ENCODE peak calls at places on chromosomes 3 and 15, in eight cellular contexts. C is progenitor cell of endocrine pancreas, E is right lobe of liver, L is left ventricle myocardium inferior, G is GM10248, F is tibial artery, U is neural crest cell, D is GM06990. M is an unnamed sample.

GRCh38 chr3:47661121-47661752 is 82.6 kb upstream of the CSPG5 start:
- DNase-seq in C (no peak), E (no peak), L (no peak), G (no peak), F (no peak), U (no peak), D (no peak), M (no peak)

GRCh38 chr3:133254151-133254550 is 145.7 kb upstream of the BFSP2 start:
- DNase-seq in C (no peak), E (no peak), L (no peak), G (no peak), F (no peak), U (no peak), D (no peak), M (no peak)

GRCh38 chr3:46867550-46867898 is 4.3 kb upstream of the MYL3 start:
- DNase-seq in C (no peak), E (peak), L (peak), G (no peak), F (peak), U (no peak), D (no peak), M (no peak)

GRCh38 chr15:42285042-42285441 is 11.8 kb upstream of the TMEM87A start:
- DNase-seq in C (no peak), E (no peak), L (no peak), G (no peak), F (no peak), U (no peak), D (no peak), M (no peak)

GRCh38 chr3:61451841-61452240 is 109.5 kb upstream of the PTPRG start:
- DNase-seq in C (no peak), E (no peak), L (no peak), G (no peak), F (no peak), U (no peak), D (no peak), M (no peak)

GRCh38 chr3:13009132-13009945 is 63.9 kb downstream of the IQSEC1 start:
- DNase-seq in C (no peak), E (peak), L (peak), G (peak), F (peak), U (no peak), D (peak), M (no peak)

GRCh38 chr3:33962383-33962782 is 164.0 kb downstream of the PDCD6IP start:
- DNase-seq in C (no peak), E (no peak), L (no peak), G (no peak), F (no peak), U (no peak), D (no peak), M (no peak)

GRCh38 chr15:60695713-60696522 is 217.0 kb upstream of the ICE2 start:
- DNase-seq in C (no peak), E (no peak), L (no peak), G (no peak), F (no peak), U (no peak), D (no peak), M (no peak)

GRCh38 chr15:44009056-44009455 is 182.3 kb downstream of the WDR76 start:
- DNase-seq in C (no peak), E (no peak), L (no peak), G (no peak), F (no peak), U (no peak), D (no peak), M (no peak)

GRCh38 chr3:10011644-10012043 is 14.6 kb upstream of the FANCD2 start:
- DNase-seq in C (no peak), E (no peak), L (no peak), G (no peak), F (no peak), U (no peak), D (no peak), M (no peak)

GRCh38 chr3:167361356-167361755 is 18.7 kb downstream of the ZBBX start:
- DNase-seq in C (no peak), E (no peak), L (no peak), G (no peak), F (no peak), U (no peak), D (no peak), M (no peak)

GRCh38 chr15:90620379-90621134 is 90.8 kb downstream of the CRTC3 start:
- DNase-seq in C (no peak), E (no peak), L (no peak), G (peak), F (no peak), U (no peak), D (peak), M (no peak)

GRCh38 chr3:29415824-29416223 is 135.0 kb downstream of the RBMS3 start:
- DNase-seq in C (no peak), E (no peak), L (no peak), G (no peak), F (no peak), U (no peak), D (no peak), M (no peak)

GRCh38 chr3:134364936-134365765 is 9.1 kb downstream of the AMOTL2 start:
- DNase-seq in C (no peak), E (peak), L (no peak), G (no peak), F (peak), U (no peak), D (no peak), M (no peak)

GRCh38 chr15:60672400-60672799 is 193.5 kb upstream of the ICE2 start:
- DNase-seq in C (no peak), E (no peak), L (no peak), G (no peak), F (no peak), U (no peak), D (no peak), M (no peak)

GRCh38 chr3:170816341-170816740 is 53.7 kb downstream of the RPL22L1 start:
- DNase-seq in C (no peak), E (no peak), L (no peak), G (no peak), F (no peak), U (no peak), D (no peak), M (no peak)

GRCh38 chr15:58308742-58309355 is 122.9 kb upstream of the LIPC start:
- DNase-seq in C (no peak), E (no peak), L (no peak), G (no peak), F (no peak), U (no peak), D (no peak), M (no peak)

GRCh38 chr15:42403389-42403788 is 44.1 kb downstream of the CAPN3 start:
- DNase-seq in C (no peak), E (no peak), L (no peak), G (no peak), F (no peak), U (no peak), D (no peak), M (no peak)

GRCh38 chr15:67180514-67181191 is 73.8 kb downstream of the AAGAB start:
- DNase-seq in C (no peak), E (no peak), L (no peak), G (no peak), F (peak), U (no peak), D (no peak), M (no peak)

GRCh38 chr3:159273608-159274007 is 471.8 kb downstream of the MFSD1 start:
- DNase-seq in C (peak), E (peak), L (peak), G (no peak), F (no peak), U (peak), D (no peak), M (peak)

GRCh38 chr15:75076277-75076676 is 52.9 kb downstream of the PPCDC start:
- DNase-seq in C (no peak), E (no peak), L (no peak), G (no peak), F (no peak), U (no peak), D (no peak), M (no peak)

GRCh38 chr3:171213178-171213577 is 186.7 kb upstream of the SLC2A2 start:
- DNase-seq in C (no peak), E (no peak), L (no peak), G (no peak), F (no peak), U (no peak), D (no peak), M (no peak)

GRCh38 chr15:71538181-71538580 is 272.2 kb upstream of the NR2E3 start:
- DNase-seq in C (no peak), E (no peak), L (no peak), G (no peak), F (no peak), U (no peak), D (no peak), M (no peak)

GRCh38 chr3:9809615-9810356 is at the start of gene TTLL3:
- DNase-seq in C (peak), E (peak), L (peak), G (peak), F (peak), U (peak), D (peak), M (peak)

GRCh38 chr3:114551770-114552526 is 258.1 kb downstream of the TIGIT start:
- DNase-seq in C (no peak), E (no peak), L (no peak), G (no peak), F (no peak), U (no peak), D (no peak), M (no peak)

GRCh38 chr3:149421764-149422163 is 44.3 kb upstream of the TM4SF1 start:
- DNase-seq in C (no peak), E (no peak), L (no peak), G (no peak), F (no peak), U (no peak), D (no peak), M (no peak)

GRCh38 chr15:38461089-38461833 is 7.3 kb downstream of the FAM98B start:
- DNase-seq in C (no peak), E (no peak), L (no peak), G (peak), F (no peak), U (no peak), D (no peak), M (no peak)

GRCh38 chr15:59519329-59519728 is 81.3 kb downstream of the FAM81A start:
- DNase-seq in C (no peak), E (no peak), L (no peak), G (no peak), F (no peak), U (no peak), D (no peak), M (no peak)

GRCh38 chr3:157115069-157116006 is 44.6 kb downstream of the CCNL1 start:
- DNase-seq in C (no peak), E (no peak), L (no peak), G (no peak), F (no peak), U (no peak), D (no peak), M (no peak)

GRCh38 chr3:42519568-42519962 is 17.1 kb downstream of the VIPR1 start:
- DNase-seq in C (no peak), E (no peak), L (no peak), G (no peak), F (no peak), U (no peak), D (no peak), M (no peak)

GRCh38 chr3:44685128-44685800 is 27.2 kb upstream of the ZNF502 start:
- DNase-seq in C (peak), E (peak), L (peak), G (peak), F (peak), U (peak), D (peak), M (peak)

GRCh38 chr3:186933801-186934200 is 3.5 kb downstream of the ST6GAL1 start:
- DNase-seq in C (no peak), E (no peak), L (no peak), G (no peak), F (no peak), U (no peak), D (no peak), M (no peak)

GRCh38 chr3:38316356-38317185 is 30.0 kb upstream of the XYLB start:
- DNase-seq in C (no peak), E (no peak), L (no peak), G (no peak), F (no peak), U (no peak), D (no peak), M (no peak)

GRCh38 chr15:39594056-39594763 is 13.3 kb downstream of the THBS1 start:
- DNase-seq in C (no peak), E (no peak), L (no peak), G (no peak), F (no peak), U (no peak), D (no peak), M (no peak)
- TF ChIP-seq CTCF in C (no peak), E (no peak), L (no peak), G (peak), F (no peak), U (no peak), D (peak), M (no peak)

GRCh38 chr15:69952210-69952555 is 145.5 kb downstream of the TLE3 start:
- DNase-seq in C (no peak), E (no peak), L (no peak), G (no peak), F (no peak), U (no peak), D (no peak), M (no peak)
- TF ChIP-seq CTCF in C (no peak), E (no peak), L (no peak), G (no peak), F (no peak), U (no peak), D (no peak), M (no peak)

GRCh38 chr3:57066471-57066870 is 6.0 kb downstream of the SPATA12 start:
- DNase-seq in C (no peak), E (no peak), L (no peak), G (no peak), F (no peak), U (no peak), D (no peak), M (no peak)

GRCh38 chr3:57068437-57069089 is 8.1 kb downstream of the SPATA12 start:
- DNase-seq in C (no peak), E (no peak), L (peak), G (peak), F (peak), U (no peak), D (peak), M (no peak)

GRCh38 chr3:57063027-57063426 is 2.6 kb downstream of the SPATA12 start:
- DNase-seq in C (no peak), E (no peak), L (no peak), G (no peak), F (no peak), U (no peak), D (no peak), M (no peak)

GRCh38 chr3:57064615-57065014 is 4.2 kb downstream of the SPATA12 start:
- DNase-seq in C (no peak), E (no peak), L (no peak), G (no peak), F (no peak), U (no peak), D (no peak), M (no peak)

GRCh38 chr3:57065588-57065987 is 5.1 kb downstream of the SPATA12 start:
- DNase-seq in C (no peak), E (no peak), L (no peak), G (no peak), F (no peak), U (no peak), D (no peak), M (no peak)
- TF ChIP-seq CTCF in C (no peak), E (no peak), L (no peak), G (no peak), F (no peak), U (no peak), D (no peak), M (no peak)

DNA sequence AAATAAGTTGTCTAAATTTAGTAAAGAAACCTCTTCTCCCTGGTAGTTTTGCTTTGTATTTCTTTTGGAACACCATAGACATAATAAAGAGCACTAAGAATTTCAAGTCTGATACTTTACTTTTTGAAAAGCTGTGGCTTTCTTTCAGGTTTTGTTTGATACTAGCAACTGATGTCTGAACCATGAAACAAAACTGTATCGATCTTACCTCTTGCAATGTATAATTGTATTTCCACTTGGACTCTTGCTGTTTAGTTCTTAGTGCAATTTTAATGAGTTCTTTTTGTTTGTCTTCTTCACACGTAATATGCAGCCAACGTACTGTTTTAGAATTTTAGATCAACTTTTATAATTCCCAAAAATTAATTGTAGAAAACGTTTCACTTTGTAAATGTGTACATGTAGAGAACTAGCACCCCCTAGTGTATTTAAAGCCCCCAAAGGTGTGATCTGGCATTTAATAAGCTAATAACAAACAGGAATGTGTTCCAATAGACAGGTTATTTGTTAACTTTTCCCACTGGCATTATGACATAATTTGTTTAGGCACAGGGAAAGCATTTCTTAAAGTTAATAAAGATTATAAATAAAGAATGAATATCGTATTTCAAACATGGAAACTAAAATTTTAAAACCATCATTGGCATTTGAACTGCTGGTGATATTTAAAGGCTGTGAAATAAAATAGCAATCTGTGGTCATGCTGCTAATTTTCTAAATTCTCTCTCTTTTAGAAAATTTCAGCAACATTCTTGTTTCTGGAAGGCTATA is 289.1 kb upstream of the DNAJC19 start:
- DNase-seq in C (no peak), E (no peak), L (no peak), G (peak), F (no peak), U (no peak), D (no peak), M (no peak)
- TF ChIP-seq CTCF in C (peak), E (peak), L (peak), G (peak), F (no peak), U (peak), D (peak), M (peak)

GRCh38 chr3:194329566-194329965 is 21.6 kb downstream of the CPN2 start:
- DNase-seq in C (no peak), E (no peak), L (no peak), G (no peak), F (no peak), U (no peak), D (no peak), M (no peak)
- TF ChIP-seq CTCF in C (no peak), E (no peak), L (no peak), G (no peak), F (no peak), U (no peak), D (no peak), M (no peak)

M was measured in type B pancreatic cell.